ENCODE peak calls at places on chromosomes 11 and 22, in eight cellular contexts. O, V, N, A, G, P, Z and J are unnamed samples.

GRCh38 chr11:76212086-76213035 is 6.1 kb upstream of the WNT11 start:
- DNase-seq in O (no peak), V (no peak), N (no peak), A (no peak), G (no peak), P (no peak), Z (no peak), J (no peak)

GRCh38 chr22:30782613-30783012 is 87.9 kb downstream of the OSBP2 start:
- DNase-seq in O (no peak), V (no peak), N (no peak), A (no peak), G (no peak), P (no peak), Z (no peak), J (no peak)

GRCh38 chr11:2666828-2667570 is 32.8 kb downstream of the KCNQ1OT1 start:
- DNase-seq in O (no peak), V (no peak), N (no peak), A (no peak), G (no peak), P (no peak), Z (no peak), J (no peak)

GRCh38 chr22:19052941-19053551 is 69.2 kb downstream of the DGCR2 start:
- DNase-seq in O (peak; percentile 4), V (no peak), N (no peak), A (no peak), G (no peak), P (no peak), Z (no peak), J (no peak)

GRCh38 chr11:122146475-122146874 is 30.5 kb upstream of the BLID start:
- DNase-seq in O (no peak), V (peak; percentile 70), N (no peak), A (no peak), G (peak; percentile 60), P (no peak), Z (no peak), J (no peak)

GRCh38 chr11:119470316-119471266 is 47.6 kb upstream of the THY1 start:
- DNase-seq in O (no peak), V (peak; percentile 47), N (no peak), A (no peak), G (peak; percentile 88), P (no peak), Z (no peak), J (no peak)

GRCh38 chr11:68753300-68753699 is 2.0 kb upstream of the TESMIN start:
- DNase-seq in O (no peak), V (no peak), N (no peak), A (no peak), G (no peak), P (no peak), Z (no peak), J (no peak)

GRCh38 chr11:10617551-10617950 is 49.1 kb upstream of the LYVE1 start:
- DNase-seq in O (no peak), V (peak; percentile 54), N (no peak), A (no peak), G (no peak), P (no peak), Z (no peak), J (no peak)

GRCh38 chr11:67572747-67573419 is 10.7 kb upstream of the GSTP1 start:
- DNase-seq in O (peak; percentile 68), V (no peak), N (peak; percentile 44), A (no peak), G (peak; percentile 49), P (no peak), Z (peak; percentile 28), J (peak; percentile 30)

GRCh38 chr11:117315285-117316196 is 515 bp downstream of the BACE1 start:
- DNase-seq in O (no peak), V (no peak), N (no peak), A (no peak), G (peak; percentile 21), P (no peak), Z (peak; percentile 9), J (no peak)

GRCh38 chr22:50530280-50530856 is 556 bp upstream of the TYMP start:
- DNase-seq in O (no peak), V (peak; percentile 54), N (peak; percentile 81), A (no peak), G (peak; percentile 85), P (no peak), Z (peak; percentile 71), J (peak; percentile 78)

GRCh38 chr11:115083129-115083823 is 404.9 kb downstream of the NXPE2 start:
- DNase-seq in O (no peak), V (no peak), N (no peak), A (no peak), G (no peak), P (no peak), Z (no peak), J (no peak)

GRCh38 chr11:1830119-1830499 is 4.7 kb upstream of the SYT8 start:
- DNase-seq in O (no peak), V (no peak), N (no peak), A (no peak), G (no peak), P (no peak), Z (no peak), J (no peak)

GRCh38 chr11:94171693-94172440 is 43.2 kb downstream of the PANX1 start:
- DNase-seq in O (peak; percentile 38), V (no peak), N (peak; percentile 33), A (peak; percentile 9), G (peak; percentile 64), P (no peak), Z (peak; percentile 19), J (peak; percentile 12)

GRCh38 chr11:34184505-34185015 is 79.1 kb downstream of the NAT10 start:
- DNase-seq in O (no peak), V (no peak), N (no peak), A (no peak), G (no peak), P (no peak), Z (no peak), J (no peak)

GRCh38 chr22:46993626-46994025 is 231.2 kb downstream of the TBC1D22A start:
- DNase-seq in O (no peak), V (no peak), N (no peak), A (no peak), G (no peak), P (no peak), Z (no peak), J (no peak)

GRCh38 chr22:20531404-20532181 is 24.2 kb downstream of the MED15 start:
- DNase-seq in O (peak; percentile 40), V (peak; percentile 95), N (no peak), A (no peak), G (peak; percentile 98), P (no peak), Z (no peak), J (no peak)

GRCh38 chr11:31958086-31958735 is 132.7 kb upstream of the RCN1 start:
- DNase-seq in O (peak; percentile 83), V (no peak), N (peak; percentile 5), A (peak; percentile 35), G (peak; percentile 56), P (peak; percentile 11), Z (peak; percentile 58), J (no peak)

GRCh38 chr11:1983601-1983961 is 14.1 kb downstream of the H19 start:
- DNase-seq in O (no peak), V (no peak), N (no peak), A (no peak), G (no peak), P (no peak), Z (no peak), J (no peak)

GRCh38 chr11:45209904-45210699 is 63.7 kb downstream of the PRDM11 start:
- DNase-seq in O (no peak), V (no peak), N (peak; percentile 18), A (no peak), G (no peak), P (no peak), Z (no peak), J (no peak)

GRCh38 chr22:23657712-23658111 is 25.6 kb upstream of the DRICH1 start:
- DNase-seq in O (no peak), V (no peak), N (no peak), A (no peak), G (no peak), P (no peak), Z (no peak), J (no peak)

GRCh38 chr11:102589047-102589459 is 36.1 kb downstream of the MMP20 start:
- DNase-seq in O (no peak), V (no peak), N (peak; percentile 59), A (no peak), G (no peak), P (no peak), Z (peak; percentile 14), J (no peak)

GRCh38 chr22:49017769-49018330 is 809.8 kb downstream of the BRD1 start:
- DNase-seq in O (no peak), V (no peak), N (no peak), A (no peak), G (no peak), P (no peak), Z (no peak), J (no peak)

GRCh38 chr22:19060356-19061009 is 61.7 kb downstream of the DGCR2 start:
- DNase-seq in O (peak; percentile 21), V (peak; percentile 47), N (no peak), A (no peak), G (no peak), P (no peak), Z (no peak), J (no peak)

GRCh38 chr11:26227311-26227710 is 104.6 kb upstream of the ANO3 start:
- DNase-seq in O (no peak), V (peak; percentile 87), N (peak; percentile 39), A (no peak), G (peak; percentile 69), P (no peak), Z (no peak), J (no peak)